ENCODE peak calls at places on chromosomes 12 and 14, in six cellular contexts. R is MM.1S, F is NCI-H2029 treated with DMSO at 0.1 percent for 48 hours, H is body of pancreas, A is tibial nerve, O is right cardiac atrium. U is an unnamed sample.

GRCh38 chr14:69501362-69501964 is 16.9 kb downstream of the PLEKHD1 start:
- DNase-seq in R (no peak), F (peak; percentile 40), H (no peak), A (no peak), O (peak; percentile 62), U (peak; percentile 45)

GRCh38 chr14:91839754-91840153 is 27.6 kb downstream of the TC2N start:
- DNase-seq in R (peak; percentile 8), F (no peak), H (no peak), A (no peak), O (no peak), U (no peak)

GRCh38 chr12:92942905-92943304 is 13.8 kb upstream of the EEA1 start:
- DNase-seq in R (no peak), F (no peak), H (no peak), A (no peak), O (no peak), U (no peak)

GRCh38 chr14:101248056-101248725 is 313.1 kb upstream of the DIO3 start:
- DNase-seq in R (no peak), F (no peak), H (no peak), A (no peak), O (no peak), U (no peak)

GRCh38 chr12:109736552-109737108 is 23.0 kb downstream of the FAM222A start:
- DNase-seq in R (no peak), F (no peak), H (peak; percentile 22), A (no peak), O (peak; percentile 4), U (peak; percentile 82)

GRCh38 chr12:50186667-50187066 is 19.5 kb upstream of the CERS5 start:
- DNase-seq in R (no peak), F (no peak), H (no peak), A (no peak), O (no peak), U (no peak)

GRCh38 chr12:40898505-40898904 is 206.3 kb downstream of the CNTN1 start:
- DNase-seq in R (no peak), F (no peak), H (no peak), A (no peak), O (no peak), U (no peak)

GRCh38 chr12:123398177-123398916 is 14.4 kb downstream of the KMT5A start:
- DNase-seq in R (no peak), F (no peak), H (peak; percentile 34), A (peak; percentile 17), O (peak; percentile 86), U (peak; percentile 94)

GRCh38 chr14:99627510-99628381 is 17.2 kb upstream of the HHIPL1 start:
- DNase-seq in R (no peak), F (no peak), H (no peak), A (no peak), O (no peak), U (peak; percentile 41)

GRCh38 chr14:96994999-96995398 is 197.8 kb downstream of the VRK1 start:
- DNase-seq in R (no peak), F (no peak), H (no peak), A (no peak), O (no peak), U (no peak)

GRCh38 chr14:44567997-44568396 is 60.9 kb upstream of the FSCB start:
- DNase-seq in R (peak; percentile 27), F (no peak), H (no peak), A (no peak), O (no peak), U (no peak)

GRCh38 chr12:105444050-105444808 is 113.7 kb downstream of the C12orf75 start:
- DNase-seq in R (no peak), F (no peak), H (no peak), A (no peak), O (no peak), U (no peak)

GRCh38 chr14:33309081-33309480 is 370.4 kb downstream of the NPAS3 start:
- DNase-seq in R (no peak), F (no peak), H (no peak), A (no peak), O (no peak), U (no peak)

GRCh38 chr12:53201639-53202038 is 5.4 kb downstream of the ITGB7 start:
- DNase-seq in R (peak; percentile 47), F (no peak), H (no peak), A (no peak), O (no peak), U (no peak)

GRCh38 chr12:43797561-43798217 is 8.4 kb downstream of the TWF1 start:
- DNase-seq in R (no peak), F (no peak), H (no peak), A (no peak), O (no peak), U (no peak)

GRCh38 chr12:113601656-113602263 is 130.1 kb upstream of the LHX5 start:
- DNase-seq in R (no peak), F (no peak), H (no peak), A (no peak), O (no peak), U (no peak)

GRCh38 chr12:39887824-39888223 is 218.1 kb downstream of the SLC2A13 start:
- DNase-seq in R (no peak), F (no peak), H (no peak), A (no peak), O (no peak), U (no peak)

GRCh38 chr12:52643233-52644077 is 8.6 kb downstream of the KRT2 start:
- DNase-seq in R (no peak), F (no peak), H (no peak), A (no peak), O (no peak), U (no peak)

GRCh38 chr14:51028851-51029754 is 65.8 kb downstream of the TRIM9 start:
- DNase-seq in R (no peak), F (no peak), H (no peak), A (no peak), O (no peak), U (no peak)

GRCh38 chr12:107356266-107356936 is 263.1 kb upstream of the CRY1 start:
- DNase-seq in R (no peak), F (no peak), H (no peak), A (no peak), O (no peak), U (no peak)

GRCh38 chr14:39102265-39102968 is 618 bp downstream of the SEC23A start:
- DNase-seq in R (no peak), F (no peak), H (peak; percentile 35), A (no peak), O (no peak), U (no peak)

GRCh38 chr12:41663487-41664258 is 475.6 kb downstream of the PDZRN4 start:
- DNase-seq in R (peak; percentile 22), F (no peak), H (no peak), A (no peak), O (no peak), U (no peak)

GRCh38 chr12:110084314-110085015 is 36.1 kb upstream of the C12orf76 start:
- DNase-seq in R (no peak), F (no peak), H (no peak), A (no peak), O (no peak), U (no peak)

GRCh38 chr12:67441736-67442346 is 172.7 kb downstream of the CAND1 start:
- DNase-seq in R (peak; percentile 70), F (peak; percentile 90), H (peak; percentile 93), A (peak; percentile 92), O (peak; percentile 91), U (peak; percentile 91)

GRCh38 chr12:116430911-116431565 is 128.1 kb upstream of the MAP1LC3B2 start:
- DNase-seq in R (no peak), F (no peak), H (no peak), A (no peak), O (no peak), U (no peak)

GRCh38 chr14:93267149-93267711 is 60.2 kb downstream of the UBR7 start:
- DNase-seq in R (no peak), F (no peak), H (no peak), A (no peak), O (no peak), U (no peak)

GRCh38 chr14:94391284-94391914 is 3.0 kb upstream of the SERPINA1 start:
- DNase-seq in R (no peak), F (no peak), H (no peak), A (no peak), O (no peak), U (no peak)

GRCh38 chr14:91330111-91330696 is 85.7 kb upstream of the GPR68 start:
- DNase-seq in R (no peak), F (no peak), H (no peak), A (no peak), O (no peak), U (peak; percentile 40)

GRCh38 chr14:78970677-78971076 is 800.5 kb downstream of the NRXN3 start:
- DNase-seq in R (no peak), F (no peak), H (no peak), A (no peak), O (no peak), U (no peak)

GRCh38 chr12:106285993-106286392 is 16.5 kb upstream of the TCP11L2 start:
- DNase-seq in R (no peak), F (no peak), H (no peak), A (no peak), O (no peak), U (no peak)

GRCh38 chr12:80708535-80709328 is 1.3 kb downstream of the MYF6 start:
- DNase-seq in R (no peak), F (no peak), H (no peak), A (no peak), O (no peak), U (no peak)

GRCh38 chr14:32724864-32725550 is 213.7 kb upstream of the NPAS3 start:
- DNase-seq in R (no peak), F (no peak), H (no peak), A (no peak), O (peak; percentile 12), U (peak; percentile 49)

GRCh38 chr12:14310866-14311265 is 54.6 kb upstream of the ATF7IP start:
- DNase-seq in R (no peak), F (no peak), H (no peak), A (no peak), O (no peak), U (no peak)

GRCh38 chr14:79596531-79596930 is 614.8 kb downstream of the DIO2 start:
- DNase-seq in R (no peak), F (no peak), H (no peak), A (no peak), O (no peak), U (no peak)

GRCh38 chr12:112049351-112049750 is 36.1 kb downstream of the ERP29 start:
- DNase-seq in R (no peak), F (no peak), H (no peak), A (no peak), O (no peak), U (no peak)

GRCh38 chr12:16670456-16671050 is 64.6 kb upstream of the LMO3 start:
- DNase-seq in R (no peak), F (no peak), H (no peak), A (no peak), O (no peak), U (no peak)

GRCh38 chr12:121124402-121125109 is 8.1 kb upstream of the P2RX7 start:
- DNase-seq in R (no peak), F (no peak), H (peak; percentile 17), A (no peak), O (no peak), U (no peak)

GRCh38 chr14:69943084-69943797 is 64.0 kb downstream of the SMOC1 start:
- DNase-seq in R (no peak), F (no peak), H (peak; percentile 26), A (no peak), O (no peak), U (no peak)

U was measured in kidney.